ENCODE peak calls at places on chromosomes 16 and 17, in eight cellular contexts. Q is effector memory CD4-positive, alpha-beta T cell; D is K562; B is aorta; X is body of pancreas; L is IMR-90; H is sigmoid colon; M is GM23338. I is an unnamed sample. For H3K4me1 and H3K36me3, the result is how much of the 10 kb centered on the place peaks cover.

GRCh38 chr17:20281860-20282259 is 185.5 kb downstream of the LGALS9B start:
- DNase-seq in L (no peak), D (no peak), B (peak), M (no peak), X (peak), Q (no peak), H (no peak), I (no peak)

GRCh38 chr17:67813803-67814180 is 11.5 kb upstream of the BPTF start:
- DNase-seq in H (no peak), M (no peak), B (no peak), Q (no peak), D (no peak), X (no peak), L (no peak), I (no peak)

GRCh38 chr17:63550816-63551639 is 751 bp downstream of the DCAF7 start:
- DNase-seq in X (no peak), Q (no peak), L (peak), H (no peak), D (peak), B (no peak), M (peak), I (no peak)

GRCh38 chr17:78839762-78840529 is 668 bp downstream of the USP36 start:
- DNase-seq in Q (peak), H (peak), M (peak), X (peak), B (peak), D (no peak), L (peak), I (peak)

GRCh38 chr17:44564429-44564828 is 7.1 kb downstream of the FZD2 start:
- DNase-seq in L (no peak), X (no peak), D (no peak), Q (no peak), M (peak), B (no peak), H (no peak), I (no peak)

GRCh38 chr16:28304214-28304613 is 11.9 kb downstream of the SBK1 start:
- DNase-seq in D (peak), H (no peak), L (peak), X (peak), M (peak), Q (no peak), B (no peak), I (no peak)

GRCh38 chr17:22171631-22172030 is 479.3 kb downstream of the KCNJ18 start:
- DNase-seq in L (no peak), B (no peak), D (no peak), H (no peak), X (no peak), M (peak), Q (no peak), I (no peak)

GRCh38 chr17:48546924-48547838 is 2.3 kb upstream of the HOXB2 start:
- DNase-seq in X (no peak), D (peak), H (peak), B (no peak), L (peak), Q (no peak), M (no peak), I (no peak)

GRCh38 chr16:51940183-51940582 is 606.8 kb downstream of the TOX3 start:
- DNase-seq in B (no peak), Q (no peak), M (no peak), H (no peak), X (no peak), D (no peak), L (no peak), I (no peak)

GRCh38 chr17:20156196-20157077 is 147.3 kb downstream of the SPECC1 start:
- DNase-seq in X (peak), B (peak), H (no peak), Q (no peak), M (peak), L (peak), D (peak), I (peak)

GRCh38 chr16:11313493-11314308 is 31.6 kb upstream of the RMI2 start:
- DNase-seq in H (no peak), D (no peak), L (no peak), B (no peak), X (no peak), Q (no peak), M (no peak), I (no peak)

GRCh38 chr16:50531901-50532300 is 16.3 kb upstream of the NKD1 start:
- DNase-seq in Q (no peak), X (no peak), H (no peak), D (no peak), B (no peak), L (no peak), M (no peak), I (no peak)

GRCh38 chr16:50653633-50654524 is 27.2 kb downstream of the SNX20 start:
- DNase-seq in M (no peak), B (no peak), Q (no peak), D (no peak), H (no peak), L (no peak), X (peak), I (no peak)

GRCh38 chr17:77620282-77620681 is 338.2 kb upstream of the TNRC6C start:
- DNase-seq in Q (no peak), M (no peak), D (no peak), B (no peak), L (no peak), H (no peak), X (no peak), I (no peak)

GRCh38 chr17:40478486-40478885 is 22.9 kb downstream of the TNS4 start:
- DNase-seq in H (no peak), D (no peak), Q (no peak), X (no peak), L (no peak), B (no peak), M (no peak), I (no peak)

GRCh38 chr16:17301593-17302135 is 169.1 kb downstream of the XYLT1 start:
- DNase-seq in Q (no peak), X (peak), M (no peak), H (no peak), D (no peak), B (no peak), L (no peak), I (no peak)

GRCh38 chr17:14768923-14769322 is 468.0 kb downstream of the HS3ST3B1 start:
- DNase-seq in L (no peak), Q (no peak), M (no peak), D (no peak), H (no peak), X (no peak), B (no peak), I (no peak)

GRCh38 chr16:14314116-14314515 is 243.0 kb downstream of the MRTFB start:
- DNase-seq in H (no peak), B (no peak), X (no peak), M (no peak), D (no peak), L (no peak), Q (no peak), I (no peak)

GRCh38 chr17:64158411-64158810 is 28.5 kb upstream of the ERN1 start:
- DNase-seq in X (no peak), Q (no peak), H (no peak), B (no peak), M (no peak), D (no peak), L (no peak), I (no peak)

GRCh38 chr16:3012828-3013420 is at the start of gene CLDN9:
- DNase-seq in M (peak), X (peak), H (no peak), D (no peak), L (no peak), B (no peak), Q (no peak), I (no peak)

GRCh38 chr16:15572329-15573001 is 70.5 kb downstream of the MARF1 start:
- DNase-seq in L (peak), H (no peak), Q (no peak), B (no peak), X (no peak), D (no peak), M (no peak), I (no peak)

GRCh38 chr16:56606071-56606687 is 2.2 kb upstream of the MT2A start:
- DNase-seq in H (peak), L (peak), M (no peak), D (no peak), X (peak), Q (no peak), B (peak), I (no peak)

GRCh38 chr16:8621572-8622314 is at the start of gene METTL22:
- DNase-seq in L (peak), Q (peak), X (peak), M (peak), D (peak), B (peak), H (peak), I (peak)

GRCh38 chr17:79075861-79076406 is 1.3 kb downstream of the ENGASE start:
- DNase-seq in H (peak), L (no peak), B (peak), D (no peak), M (no peak), X (no peak), Q (no peak), I (no peak)

GRCh38 chr16:83849434-83849833 is 41.7 kb downstream of the HSBP1 start:
- DNase-seq in H (no peak), D (no peak), L (no peak), M (no peak), Q (no peak), B (no peak), X (no peak), I (no peak)

GRCh38 chr16:57091200-57091989 is 988 bp upstream of the CPNE2 start:
- DNase-seq in L (peak), M (peak), X (peak), Q (no peak), D (no peak), B (peak), H (peak), I (no peak)

GRCh38 chr17:27570578-27570914 is 60.4 kb upstream of the LGALS9 start:
- DNase-seq in H (no peak), X (no peak), D (no peak), B (no peak), Q (no peak), L (no peak), M (no peak), I (no peak)

GRCh38 chr17:16083223-16083622 is 83.6 kb downstream of the TTC19 start:
- DNase-seq in D (no peak), H (no peak), B (no peak), Q (no peak), X (no peak), M (no peak), L (no peak), I (no peak)

GRCh38 chr16:66714659-66715307 is 18.2 kb upstream of the CMTM4 start:
- DNase-seq in L (no peak), Q (no peak), B (no peak), H (peak), X (no peak), D (no peak), M (no peak), I (no peak)

GRCh38 chr17:9427460-9428315 is 147.9 kb downstream of the STX8 start:
- DNase-seq in M (no peak), B (no peak), X (no peak), Q (no peak), D (no peak), H (no peak), L (peak), I (no peak)

GRCh38 chr16:84952335-84953050 is 58.8 kb downstream of the ZDHHC7 start:
- DNase-seq in X (peak), L (peak), B (no peak), M (peak), H (peak), D (peak), Q (peak), I (peak)

GRCh38 chr17:17684901-17685774 is 3.9 kb downstream of the RAI1 start:
- DNase-seq in B (no peak), D (no peak), H (no peak), M (peak), X (peak), L (peak), Q (no peak), I (no peak)

GRCh38 chr17:5522476-5522875 is 36.1 kb downstream of the MIS12 start:
- DNase-seq in Q (no peak), L (no peak), M (no peak), B (no peak), H (no peak), X (no peak), D (no peak), I (no peak)

GRCh38 chr17:65323055-65323454 is 185.9 kb downstream of the RGS9 start:
- DNase-seq in L (no peak), X (no peak), B (no peak), D (no peak), H (no peak), M (peak), Q (no peak), I (no peak)

GRCh38 chr16:87317766-87318121 is 552 bp upstream of the C16orf95 start:
- DNase-seq in M (peak), B (no peak), D (no peak), Q (no peak), L (peak), H (peak), X (peak), I (no peak)

GRCh38 chr17:50150354-50151040 is at the start of gene PPP1R9B:
- DNase-seq in X (no peak), D (no peak), M (no peak), H (no peak), B (no peak), Q (no peak), L (no peak), I (peak)
- H3K4me1 ChIP-seq in X (half or more), D (half or more), M (under half), H (under half), B (under half), Q (under half), L (under half), I (half or more)

GRCh38 chr17:7833011-7833794 is 814 bp upstream of the KDM6B start:
- DNase-seq in D (no peak), B (no peak), M (no peak), Q (no peak), X (no peak), L (no peak), H (peak), I (no peak)

GRCh38 chr17:7835818-7836595 is 2.0 kb downstream of the KDM6B start:
- DNase-seq in D (no peak), Q (no peak), H (peak), M (peak), B (peak), X (peak), L (peak), I (no peak)

GRCh38 chr17:7834891-7835817 is 1.1 kb downstream of the KDM6B start:
- DNase-seq in H (peak), L (peak), M (peak), X (peak), Q (peak), B (peak), D (peak), I (peak)

GRCh38 chr17:7833795-7834553 is at the start of gene KDM6B:
- DNase-seq in H (peak), D (peak), M (peak), L (peak), B (peak), Q (peak), X (peak), I (peak)

DNA sequence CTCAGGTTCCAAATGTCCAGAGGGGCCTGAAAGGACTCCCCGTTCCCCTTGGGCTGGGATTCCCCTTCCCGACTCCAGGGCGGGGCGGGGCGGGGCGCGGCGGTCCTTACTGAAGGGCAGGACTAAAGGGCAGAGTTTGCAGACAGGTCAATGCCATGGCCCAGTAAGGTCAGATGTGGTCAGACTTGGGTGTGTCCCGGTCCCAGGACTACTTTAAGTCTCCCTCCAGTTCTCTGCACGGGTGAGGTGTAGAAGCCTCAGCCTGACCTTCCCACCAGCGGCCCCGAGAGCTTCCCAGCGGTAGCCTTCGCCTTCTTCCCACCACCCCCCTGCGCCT is 505 bp downstream of the KDM6B start:
- DNase-seq in M (peak), X (peak), D (peak), Q (peak), L (no peak), H (peak), B (peak), I (no peak)
- H3K36me3 ChIP-seq in M (under half), X (under half), D (under half), Q (under half), L (under half), H (under half), B (under half), I (under half)

DNA sequence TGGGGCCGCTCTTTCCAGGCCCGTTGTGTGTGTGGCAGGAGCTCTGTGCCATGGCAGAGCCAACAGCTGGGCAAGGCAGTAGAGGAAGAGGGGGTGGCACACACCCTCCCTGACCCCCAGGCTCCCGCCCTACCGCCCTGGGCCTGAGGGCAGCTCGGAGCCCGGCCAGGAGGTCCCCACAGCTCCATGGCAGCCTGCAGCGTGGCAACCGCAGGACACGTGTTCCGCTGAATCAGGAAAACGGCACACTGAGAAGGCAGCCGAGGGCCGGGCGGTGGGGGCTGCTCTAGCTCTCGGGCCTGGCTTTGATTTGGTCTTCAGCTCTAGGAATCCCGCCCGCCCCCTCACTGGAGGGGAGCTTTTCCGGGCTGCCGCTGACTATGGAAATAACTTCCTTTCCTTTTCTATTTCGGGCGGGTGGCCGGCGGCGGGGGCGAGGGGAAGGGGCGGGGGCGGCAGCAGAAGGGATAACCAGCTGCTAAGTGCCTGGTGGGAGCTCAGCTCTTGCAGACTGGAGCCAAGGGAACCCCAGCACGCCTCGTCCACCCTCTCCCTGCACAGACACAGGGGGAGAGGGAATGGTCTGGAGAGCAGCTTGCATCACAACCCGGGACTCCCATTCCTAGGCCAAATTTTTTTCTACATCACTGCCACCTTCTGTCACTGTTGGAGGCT is 24.7 kb upstream of the MRPS23 start:
- DNase-seq in H (peak), L (peak), X (peak), D (no peak), Q (no peak), B (peak), M (peak), I (peak)
- H3K4me1 ChIP-seq in H (under half), L (under half), X (under half), D (under half), Q (under half), B (under half), M (half or more), I (under half)

GRCh38 chr17:80746262-80746935 is 201.8 kb downstream of the RPTOR start:
- DNase-seq in X (no peak), Q (no peak), B (no peak), H (no peak), M (no peak), D (no peak), L (no peak), I (no peak)

GRCh38 chr17:80738987-80739730 is 194.5 kb downstream of the RPTOR start:
- DNase-seq in B (no peak), X (no peak), L (no peak), Q (no peak), H (no peak), D (no peak), M (no peak), I (no peak)

GRCh38 chr17:80742091-80742490 is 197.5 kb downstream of the RPTOR start:
- DNase-seq in L (no peak), X (no peak), D (no peak), Q (no peak), B (no peak), M (no peak), H (no peak), I (no peak)

GRCh38 chr17:80743181-80743771 is 198.6 kb downstream of the RPTOR start:
- DNase-seq in H (no peak), B (no peak), Q (no peak), D (no peak), M (no peak), L (no peak), X (no peak), I (peak)

GRCh38 chr17:80742581-80743180 is 198.0 kb downstream of the RPTOR start:
- DNase-seq in B (no peak), Q (no peak), L (no peak), M (no peak), X (no peak), D (no peak), H (no peak), I (no peak)
- H3K36me3 ChIP-seq in B (under half), Q (under half), L (under half), M (under half), X (under half), D (under half), H (under half), I (under half)

GRCh38 chr17:4261452-4261851 is 2.3 kb downstream of the ANKFY1 start:
- DNase-seq in M (no peak), H (no peak), L (no peak), Q (no peak), X (no peak), B (no peak), D (no peak), I (no peak)
- H3K4me1 ChIP-seq in M (under half), H (under half), L (under half), Q (under half), X (under half), B (under half), D (under half), I (under half)

GRCh38 chr17:29095439-29095838 is 52.5 kb downstream of the PIPOX start:
- DNase-seq in D (no peak), B (no peak), Q (no peak), L (no peak), M (no peak), H (no peak), X (no peak), I (no peak)
- H3K36me3 ChIP-seq in D (half or more), B (under half), Q (half or more), L (half or more), M (under half), H (half or more), X (half or more), I (half or more)

DNA sequence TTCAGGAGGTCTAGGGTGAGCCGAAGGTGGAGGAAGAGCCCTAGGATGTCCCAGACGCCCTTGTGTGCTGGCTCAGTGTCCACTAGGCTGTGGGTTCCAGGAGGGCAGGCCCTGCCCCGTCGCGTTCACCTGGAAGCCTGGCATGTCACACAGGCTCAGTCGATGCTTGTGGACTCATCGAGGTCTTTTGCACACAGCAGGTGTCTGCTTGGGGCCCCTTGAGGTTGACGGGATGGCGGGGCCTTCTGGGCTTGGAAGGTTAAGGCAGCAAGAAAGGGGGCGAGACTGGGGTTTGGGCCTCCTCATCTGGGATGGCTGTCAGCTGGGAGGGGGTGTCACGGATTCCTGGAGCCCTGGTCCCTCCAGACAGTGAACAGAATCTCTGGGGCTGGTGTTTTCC is 1.9 kb downstream of the RAP1GAP2 start:
- DNase-seq in B (no peak), X (no peak), D (no peak), H (no peak), L (no peak), Q (no peak), M (no peak), I (no peak)
- H3K4me1 ChIP-seq in B (under half), X (under half), D (under half), H (under half), L (under half), Q (under half), M (under half), I (half or more)